ENCODE peak calls at places on chromosomes 2 and 18, in ten cellular contexts. Q, C, P, T, B, W, G, E, S and F are unnamed samples.

GRCh38 chr18:44325903-44326650 is 354.6 kb upstream of the SETBP1 start:
- DNase-seq in W (no peak), G (peak; percentile 56), T (no peak), B (peak; percentile 75), E (peak; percentile 51), C (peak; percentile 75), S (peak; percentile 72), P (peak; percentile 84), Q (peak; percentile 49), F (peak; percentile 34)

GRCh38 chr18:73774836-73775509 is 372.7 kb downstream of the FBXO15 start:
- DNase-seq in E (no peak), G (no peak), P (no peak), S (no peak), T (peak; percentile 49), C (no peak), B (no peak), W (no peak), Q (no peak), F (no peak)

GRCh38 chr2:14978836-14979235 is 346.3 kb downstream of the LRATD1 start:
- DNase-seq in G (no peak), W (no peak), C (no peak), P (no peak), Q (no peak), B (no peak), T (no peak), E (no peak), S (no peak), F (no peak)

GRCh38 chr2:143132360-143132759 is 3.1 kb downstream of the ARHGAP15 start:
- DNase-seq in W (no peak), P (no peak), G (no peak), B (no peak), Q (no peak), E (no peak), T (no peak), S (no peak), C (no peak), F (no peak)

GRCh38 chr2:9057939-9058761 is 54.7 kb upstream of the MBOAT2 start:
- DNase-seq in B (no peak), S (peak; percentile 81), Q (peak; percentile 15), W (no peak), G (no peak), C (no peak), E (no peak), T (no peak), P (peak; percentile 90), F (no peak)

GRCh38 chr2:97969466-97970067 is 26.2 kb downstream of the TMEM131 start:
- DNase-seq in B (no peak), S (no peak), W (no peak), T (no peak), C (no peak), P (peak; percentile 75), G (no peak), E (no peak), Q (no peak), F (no peak)

GRCh38 chr2:167702227-167702626 is 545.2 kb downstream of the STK39 start:
- DNase-seq in Q (no peak), S (no peak), P (no peak), T (no peak), C (no peak), G (no peak), W (no peak), B (no peak), E (no peak), F (no peak)

GRCh38 chr2:134435936-134436335 is 182.1 kb downstream of the MGAT5 start:
- DNase-seq in W (no peak), T (no peak), Q (no peak), S (no peak), P (no peak), E (no peak), G (no peak), C (no peak), B (no peak), F (no peak)

GRCh38 chr2:116153729-116154128 is 1660.8 kb upstream of the DDX18 start:
- DNase-seq in P (no peak), B (no peak), T (no peak), W (no peak), Q (no peak), S (no peak), C (no peak), G (no peak), E (no peak), F (no peak)

GRCh38 chr2:99867690-99868089 is 274.7 kb downstream of the AFF3 start:
- DNase-seq in E (no peak), T (peak; percentile 38), W (no peak), Q (no peak), G (no peak), C (peak; percentile 66), S (peak; percentile 45), B (no peak), P (peak; percentile 52), F (no peak)

GRCh38 chr2:84559838-84560237 is 43.5 kb downstream of the DNAH6 start:
- DNase-seq in W (no peak), C (no peak), S (peak; percentile 1), Q (no peak), G (no peak), P (no peak), B (no peak), T (no peak), E (no peak), F (no peak)

GRCh38 chr2:187050409-187050998 is 201.5 kb upstream of the ZSWIM2 start:
- DNase-seq in W (no peak), E (no peak), S (no peak), C (no peak), B (no peak), G (no peak), T (no peak), P (peak; percentile 8), Q (peak; percentile 1), F (no peak)

GRCh38 chr18:13720123-13720522 is 6.2 kb downstream of the FAM210A start:
- DNase-seq in G (no peak), Q (no peak), T (no peak), W (no peak), C (no peak), B (no peak), S (no peak), P (no peak), E (no peak), F (no peak)

GRCh38 chr2:200483729-200484198 is 26.1 kb downstream of the KCTD18 start:
- DNase-seq in G (no peak), T (peak; percentile 52), Q (no peak), C (peak; percentile 73), P (peak; percentile 42), E (peak; percentile 40), B (peak; percentile 76), S (peak; percentile 42), W (no peak), F (peak; percentile 32)

GRCh38 chr2:128786800-128787478 is 468.3 kb upstream of the HS6ST1 start:
- DNase-seq in G (no peak), W (no peak), C (no peak), B (peak; percentile 11), S (no peak), E (no peak), T (peak; percentile 50), P (peak; percentile 20), Q (peak; percentile 12), F (no peak)

GRCh38 chr2:229714736-229715541 is 584 bp upstream of the DNER start:
- DNase-seq in Q (peak; percentile 11), C (peak; percentile 46), S (peak; percentile 79), E (peak; percentile 49), B (peak; percentile 33), W (peak; percentile 57), T (peak; percentile 89), P (peak; percentile 78), G (peak; percentile 72), F (peak; percentile 69)

GRCh38 chr2:227324671-227325055 is 388 bp upstream of the MFF start:
- DNase-seq in T (no peak), Q (no peak), G (peak; percentile 44), W (no peak), S (no peak), B (peak; percentile 31), P (no peak), C (no peak), E (peak; percentile 3), F (no peak)

GRCh38 chr2:241703128-241703604 is 1.3 kb downstream of the ING5 start:
- DNase-seq in T (no peak), B (no peak), G (no peak), S (peak; percentile 14), W (no peak), Q (no peak), E (no peak), C (no peak), P (peak; percentile 25), F (no peak)

DNA sequence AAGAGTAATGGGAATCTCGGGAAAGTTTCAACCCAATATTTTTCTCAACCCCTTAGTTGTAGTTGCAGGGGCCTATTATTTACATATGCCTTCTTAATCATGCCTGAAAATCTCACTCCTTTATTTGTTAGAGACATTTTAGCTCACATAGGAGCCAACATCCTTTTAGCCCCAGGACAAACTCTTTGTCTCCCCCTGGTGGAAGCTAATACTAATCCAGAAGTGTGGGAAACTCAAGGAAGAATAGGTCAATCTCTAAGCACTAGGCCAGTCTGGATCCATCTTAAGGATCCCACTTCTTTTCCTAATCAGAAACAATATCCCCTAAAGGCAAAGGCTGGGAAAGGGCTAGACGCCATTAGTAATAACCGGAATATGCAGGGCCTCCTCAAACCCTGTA is 550.9 kb upstream of the PKDCC start:
- DNase-seq in E (no peak), G (no peak), W (no peak), C (no peak), Q (no peak), S (no peak), P (no peak), B (no peak), T (no peak), F (no peak)
- TF ChIP-seq CTCF in E (peak; percentile 42), G (no peak), W (no peak), C (peak; percentile 27), Q (no peak), S (peak; percentile 21), P (no peak), B (no peak), T (no peak), F (peak; percentile 18)

DNA sequence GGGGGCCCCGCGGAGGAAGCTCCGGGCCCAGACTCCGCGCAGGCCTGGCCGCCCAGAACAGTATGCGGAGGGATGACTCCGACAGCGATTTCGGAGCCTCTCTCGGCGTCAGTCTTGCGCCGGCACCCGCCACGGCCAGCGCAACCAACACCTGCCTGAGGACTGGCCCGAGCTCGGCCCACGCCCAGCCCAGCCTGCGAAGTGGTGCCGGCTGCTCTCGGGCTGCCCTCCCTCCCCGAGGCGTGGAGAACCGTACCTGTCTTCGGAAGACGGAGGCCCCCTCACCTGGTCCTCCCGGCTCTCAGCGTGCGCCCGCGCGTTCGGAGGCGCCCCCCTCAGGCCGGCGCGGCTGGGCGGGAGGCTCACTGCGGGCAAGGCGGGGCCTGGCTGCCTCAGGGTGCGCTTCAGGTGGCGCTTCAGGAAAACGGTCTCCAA is at the start of gene M1AP:
- DNase-seq in E (no peak), G (peak; percentile 48), B (peak; percentile 29), Q (no peak), S (no peak), T (peak; percentile 82), P (no peak), C (peak; percentile 35), W (no peak), F (peak; percentile 22)
- TF ChIP-seq CTCF in E (peak; percentile 49), G (no peak), B (no peak), Q (no peak), S (peak; percentile 28), T (no peak), P (peak; percentile 38), C (no peak), W (no peak), F (peak; percentile 46)

GRCh38 chr2:38465789-38466127 is 88.7 kb upstream of the ATL2 start:
- DNase-seq in P (peak; percentile 25), B (peak; percentile 41), W (no peak), C (no peak), Q (no peak), S (peak; percentile 33), G (no peak), E (no peak), T (no peak), F (no peak)
- TF ChIP-seq CTCF in P (peak; percentile 45), B (no peak), W (no peak), C (peak; percentile 13), Q (peak; percentile 63), S (peak; percentile 60), G (no peak), E (peak; percentile 46), T (no peak), F (peak; percentile 49)

GRCh38 chr2:220533485-220533884 is 906.1 kb downstream of the SLC4A3 start:
- DNase-seq in G (no peak), C (peak; percentile 44), P (peak; percentile 25), S (no peak), W (no peak), T (no peak), B (no peak), Q (no peak), E (no peak), F (no peak)
- TF ChIP-seq CTCF in G (no peak), C (peak; percentile 66), P (peak; percentile 20), S (peak; percentile 31), W (no peak), T (no peak), B (no peak), Q (peak; percentile 33), E (peak; percentile 61), F (peak; percentile 44)